ENCODE peak calls at places on chromosomes 5 and 9, in ten cellular contexts. U is stimulated activated CD8-positive, alpha-beta memory T cell treated with anti-CD3 and anti-CD28 coated beads, Interleukin-7, amount 100 ng/mL, for 24 hours; K is activated naive CD8-positive, alpha-beta T cell treated with anti-CD3 and anti-CD28 coated beads, Interleukin-2, amount 50 U/mL, for 24 hours; M is stimulated activated CD4-positive, alpha-beta T cell treated with anti-CD3 and anti-CD28 coated beads, Interleukin-1b, Interleukin-23, amount 100 ng/mL, for 48 hours; V is LHCN-M2; S is activated CD4-positive, alpha-beta T cell treated with anti-CD3 and anti-CD28 coated beads for 48 hours; Q is OCI-LY7; G is GM13977; N is amniotic stem cell; A is NCI-H524. Z is an unnamed sample.

GRCh38 chr5:77355074-77355473 is 137.0 kb downstream of the WDR41 start:
- DNase-seq in U (no peak), K (no peak), M (no peak), V (no peak), S (no peak), Q (no peak), G (no peak), N (no peak), A (no peak), Z (no peak)

GRCh38 chr9:107953556-107954158 is 464.1 kb upstream of the KLF4 start:
- DNase-seq in U (no peak), K (no peak), M (no peak), V (no peak), S (no peak), Q (no peak), G (no peak), N (no peak), A (no peak), Z (no peak)

GRCh38 chr9:112624711-112625707 is 92.9 kb downstream of the INIP start:
- DNase-seq in U (no peak), K (no peak), M (no peak), V (no peak), S (no peak), Q (no peak), G (no peak), N (no peak), A (no peak), Z (no peak)

GRCh38 chr5:169009171-169009570 is 291.8 kb downstream of the SLIT3 start:
- DNase-seq in U (no peak), K (no peak), M (no peak), V (no peak), S (no peak), Q (no peak), G (no peak), N (no peak), A (no peak), Z (no peak)

GRCh38 chr5:78776637-78777036 is 128.1 kb upstream of the LHFPL2 start:
- DNase-seq in U (no peak), K (no peak), M (no peak), V (peak), S (no peak), Q (no peak), G (no peak), N (no peak), A (no peak), Z (no peak)

GRCh38 chr5:129244478-129244877 is 149.9 kb downstream of the ISOC1 start:
- DNase-seq in U (no peak), K (no peak), M (no peak), V (no peak), S (no peak), Q (no peak), G (no peak), N (no peak), A (no peak), Z (no peak)

GRCh38 chr9:2570615-2571479 is 50.7 kb upstream of the VLDLR start:
- DNase-seq in U (no peak), K (peak), M (peak), V (peak), S (peak), Q (no peak), G (no peak), N (no peak), A (no peak), Z (no peak)

GRCh38 chr9:122444366-122444765 is 33.4 kb downstream of the OR1J1 start:
- DNase-seq in U (no peak), K (no peak), M (no peak), V (peak), S (no peak), Q (no peak), G (no peak), N (peak), A (no peak), Z (no peak)

GRCh38 chr5:137097203-137097602 is 401.9 kb downstream of the SPOCK1 start:
- DNase-seq in U (no peak), K (no peak), M (no peak), V (no peak), S (no peak), Q (no peak), G (no peak), N (no peak), A (no peak), Z (no peak)

GRCh38 chr9:94511134-94511942 is 43.5 kb upstream of the PCAT7 start:
- DNase-seq in U (no peak), K (no peak), M (no peak), V (peak), S (no peak), Q (peak), G (no peak), N (no peak), A (peak), Z (no peak)

GRCh38 chr9:84485539-84485938 is 145.0 kb upstream of the SLC28A3 start:
- DNase-seq in U (no peak), K (no peak), M (no peak), V (no peak), S (no peak), Q (no peak), G (no peak), N (no peak), A (no peak), Z (no peak)